ENCODE peak calls at places on chromosome 11, in eight cellular contexts. T, K, A, F, U, P, Z and Q are unnamed samples.

GRCh38 chr11:128830290-128830813 is 36.7 kb downstream of the KCNJ1 start:
- DNase-seq in U (no peak), P (no peak), T (no peak), Z (no peak), A (no peak), K (no peak), F (no peak), Q (no peak)

GRCh38 chr11:17743026-17743807 is 8.6 kb downstream of the KCNC1 start:
- DNase-seq in K (no peak), T (no peak), A (peak), U (no peak), P (no peak), Z (no peak), F (no peak), Q (no peak)

GRCh38 chr11:84165139-84165538 is 879.0 kb upstream of the CCDC90B start:
- DNase-seq in U (no peak), A (no peak), F (no peak), P (no peak), K (no peak), T (no peak), Z (peak), Q (no peak)

GRCh38 chr11:44835326-44835725 is 108.6 kb downstream of the TSPAN18 start:
- DNase-seq in F (no peak), Z (no peak), P (no peak), T (no peak), K (no peak), A (no peak), U (no peak), Q (no peak)

GRCh38 chr11:20095189-20095588 is 65.1 kb downstream of the DBX1 start:
- DNase-seq in Z (no peak), F (no peak), U (no peak), K (no peak), A (no peak), P (no peak), T (no peak), Q (no peak)

GRCh38 chr11:92302766-92303165 is 78.1 kb downstream of the FAT3 start:
- DNase-seq in F (no peak), Z (no peak), T (no peak), A (no peak), U (no peak), P (no peak), K (no peak), Q (no peak)

GRCh38 chr11:131421066-131421855 is 50.8 kb downstream of the NTM start:
- DNase-seq in Z (no peak), U (no peak), P (no peak), T (no peak), F (no peak), K (no peak), A (no peak), Q (no peak)

GRCh38 chr11:44944853-44945235 is 5.8 kb downstream of the TP53I11 start:
- DNase-seq in F (no peak), U (no peak), P (no peak), Z (no peak), A (no peak), K (peak), T (no peak), Q (no peak)

GRCh38 chr11:27218498-27219038 is 144.4 kb downstream of the CCDC34 start:
- DNase-seq in Z (peak), K (no peak), F (no peak), U (no peak), T (peak), P (no peak), A (no peak), Q (no peak)

GRCh38 chr11:92332986-92333385 is 108.4 kb downstream of the FAT3 start:
- DNase-seq in U (no peak), P (no peak), A (no peak), F (no peak), Z (peak), T (no peak), K (no peak), Q (no peak)

GRCh38 chr11:124920870-124921609 is 2.0 kb downstream of the HEPN1 start:
- DNase-seq in A (peak), T (peak), Z (no peak), U (peak), F (no peak), K (peak), P (no peak), Q (peak)

GRCh38 chr11:134047586-134047999 is 21.3 kb upstream of the JAM3 start:
- DNase-seq in K (no peak), U (peak), Z (peak), A (no peak), T (peak), P (no peak), F (no peak), Q (no peak)

GRCh38 chr11:16382638-16383380 is 26.5 kb upstream of the SOX6 start:
- DNase-seq in U (no peak), A (no peak), T (peak), Z (peak), K (no peak), P (no peak), F (no peak), Q (no peak)

GRCh38 chr11:15113381-15113780 is 1.3 kb upstream of the INSC start:
- DNase-seq in P (no peak), A (no peak), T (no peak), Z (no peak), K (no peak), F (no peak), U (no peak), Q (no peak)

GRCh38 chr11:108524422-108524821 is 26.2 kb upstream of the POGLUT3 start:
- DNase-seq in K (no peak), P (no peak), A (no peak), U (no peak), Z (no peak), F (no peak), T (no peak), Q (no peak)

GRCh38 chr11:42498971-42499370 is 812.8 kb upstream of the API5 start:
- DNase-seq in A (no peak), U (no peak), T (peak), Z (no peak), K (no peak), P (no peak), F (no peak), Q (no peak)

GRCh38 chr11:17498058-17498457 is 21.4 kb upstream of the ABCC8 start:
- DNase-seq in U (no peak), T (no peak), F (no peak), K (peak), Z (no peak), A (peak), P (no peak), Q (no peak)

GRCh38 chr11:3193373-3194015 is 25.1 kb downstream of the MRGPRG start:
- DNase-seq in Z (no peak), T (no peak), P (no peak), U (no peak), F (no peak), K (peak), A (no peak), Q (no peak)

GRCh38 chr11:73991471-73992006 is 8.9 kb upstream of the UCP2 start:
- DNase-seq in U (no peak), P (no peak), Z (no peak), K (peak), T (no peak), A (no peak), F (no peak), Q (no peak)

GRCh38 chr11:66494458-66494857 is 14.2 kb downstream of the DPP3 start:
- DNase-seq in Z (no peak), U (no peak), A (no peak), T (no peak), F (no peak), P (no peak), K (no peak), Q (no peak)

GRCh38 chr11:34044664-34045485 is 6.7 kb upstream of the CAPRIN1 start:
- DNase-seq in T (peak), U (no peak), K (peak), Z (no peak), A (peak), P (no peak), F (peak), Q (no peak)

GRCh38 chr11:100861221-100861620 is 174.1 kb downstream of the ARHGAP42 start:
- DNase-seq in T (no peak), P (no peak), U (no peak), F (no peak), A (no peak), K (no peak), Z (no peak), Q (no peak)

GRCh38 chr11:15893080-15893492 is 463.3 kb downstream of the SOX6 start:
- DNase-seq in F (no peak), K (no peak), A (no peak), T (peak), U (no peak), P (no peak), Z (peak), Q (no peak)

GRCh38 chr11:36328956-36329673 is 33.0 kb downstream of the PRR5L start:
- DNase-seq in A (no peak), U (no peak), F (no peak), P (no peak), K (no peak), Z (no peak), T (no peak), Q (no peak)

GRCh38 chr11:102464037-102464436 is 11.5 kb upstream of the TMEM123 start:
- DNase-seq in A (no peak), K (no peak), U (no peak), T (no peak), Z (no peak), P (no peak), F (no peak), Q (no peak)

GRCh38 chr11:1160231-1161101 is 2.7 kb downstream of the MUC5AC start:
- DNase-seq in U (no peak), F (no peak), T (no peak), K (peak), A (no peak), P (no peak), Z (no peak), Q (no peak)

GRCh38 chr11:67666676-67667489 is 7.5 kb downstream of the ALDH3B2 start:
- DNase-seq in F (no peak), Z (no peak), U (no peak), P (no peak), A (no peak), K (no peak), T (no peak), Q (no peak)

GRCh38 chr11:41879186-41879738 is 419.8 kb upstream of the LRRC4C start:
- DNase-seq in T (no peak), A (no peak), F (no peak), P (no peak), K (no peak), U (no peak), Z (peak), Q (no peak)

GRCh38 chr11:9203715-9204311 is 61.3 kb downstream of the DENND5A start:
- DNase-seq in P (peak), U (no peak), F (no peak), K (peak), Z (no peak), T (peak), A (peak), Q (no peak)

GRCh38 chr11:79006854-79007253 is 432.2 kb upstream of the NARS2 start:
- DNase-seq in Z (no peak), U (no peak), T (no peak), K (no peak), A (no peak), F (no peak), P (no peak), Q (no peak)

GRCh38 chr11:101453682-101454081 is 130.1 kb downstream of the TRPC6 start:
- DNase-seq in T (no peak), F (no peak), P (no peak), A (no peak), U (no peak), Z (no peak), K (no peak), Q (no peak)

GRCh38 chr11:35289821-35290220 is 129.5 kb downstream of the SLC1A2 start:
- DNase-seq in Z (peak), P (no peak), T (peak), A (no peak), U (no peak), F (no peak), K (no peak), Q (no peak)

GRCh38 chr11:94396282-94396681 is 4.9 kb downstream of the GPR83 start:
- DNase-seq in Z (no peak), U (no peak), A (no peak), F (no peak), K (no peak), P (no peak), T (no peak), Q (no peak)

GRCh38 chr11:26087095-26087935 is 244.6 kb upstream of the ANO3 start:
- DNase-seq in P (no peak), F (no peak), Z (no peak), A (no peak), U (no peak), K (no peak), T (no peak), Q (no peak)

GRCh38 chr11:76233936-76234703 is 27.8 kb upstream of the WNT11 start:
- DNase-seq in F (no peak), T (peak), P (no peak), A (no peak), K (peak), U (peak), Z (no peak), Q (peak)
- TF ChIP-seq CTCF in F (no peak), T (no peak), P (no peak), A (no peak), K (peak), U (no peak), Z (no peak), Q (no peak)

DNA sequence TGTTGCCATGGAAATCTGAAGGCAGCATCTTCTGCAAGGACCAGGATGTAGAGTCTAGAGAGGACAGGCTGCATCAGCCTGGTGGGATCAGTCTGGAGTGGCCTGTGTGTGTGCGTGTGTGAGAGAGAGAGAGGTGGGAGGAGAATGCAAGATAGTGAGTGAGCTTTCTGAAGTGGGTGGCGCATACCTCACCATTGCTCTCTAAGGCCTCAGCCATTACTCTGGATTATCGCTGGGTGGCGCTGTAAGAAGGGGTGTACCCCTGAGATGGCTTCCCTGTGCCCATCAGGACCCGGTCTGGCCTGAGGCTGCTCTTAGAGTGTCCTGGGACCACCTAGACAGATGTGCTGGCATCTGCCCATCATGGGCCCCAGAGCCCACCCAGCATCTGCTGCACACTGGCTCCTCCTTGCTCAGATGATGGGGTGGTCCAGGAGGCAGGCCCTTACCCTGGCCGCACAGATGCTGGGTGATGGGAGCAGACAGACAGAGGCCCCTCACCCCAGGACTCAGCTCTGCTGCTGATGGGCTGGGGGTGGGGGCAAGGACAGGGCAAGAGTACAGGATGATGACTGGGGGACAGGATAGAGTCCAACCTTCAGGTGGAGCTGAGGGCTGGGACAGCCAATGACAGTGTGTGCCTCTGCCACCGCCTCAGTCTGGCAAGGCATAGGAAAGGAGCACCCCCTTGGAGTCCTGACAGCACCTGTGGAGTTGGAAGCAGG is 25.7 kb upstream of the TUB start:
- DNase-seq in F (no peak), P (no peak), A (peak), K (peak), Z (no peak), T (no peak), U (no peak), Q (no peak)
- TF ChIP-seq CTCF in F (no peak), P (no peak), A (peak), K (peak), Z (peak), T (no peak), U (no peak), Q (no peak)

GRCh38 chr11:118151421-118151820 is 1.2 kb downstream of the SCN4B start:
- DNase-seq in F (no peak), T (no peak), K (no peak), A (no peak), P (no peak), Z (no peak), U (no peak), Q (no peak)
- TF ChIP-seq CTCF in F (no peak), T (no peak), K (no peak), A (no peak), P (no peak), Z (no peak), U (no peak), Q (no peak)

GRCh38 chr11:71342951-71343827 is 90.8 kb upstream of the SHANK2 start:
- DNase-seq in P (peak), U (no peak), K (peak), F (no peak), A (peak), T (peak), Z (no peak), Q (peak)
- TF ChIP-seq CTCF in P (peak), U (no peak), K (peak), F (no peak), A (peak), T (peak), Z (peak), Q (peak)